ENCODE peak calls at places on chromosomes 4 and X, in ten cellular contexts. A is GM23338, G is HL-60, K is Panc1, V is stomach, M is HCT116, T is SK-N-SH, H is sigmoid colon, U is prostate gland, Q is endothelial cell of umbilical vein. D is an unnamed sample.
A peak's percentile ranks its signal among the peaks of the same experiment; 100 is the strongest.

GRCh38 chrX:68503830-68504229 is 5.0 kb downstream of the YIPF6 start:
- DNase-seq in K (no peak), H (no peak), G (no peak), M (no peak), A (no peak), T (no peak), Q (no peak), V (no peak), U (no peak), D (no peak)

GRCh38 chr4:92305148-92305877 is 1.5 kb downstream of the GRID2 start:
- DNase-seq in M (peak; percentile 22), V (peak; percentile 43), U (peak; percentile 16), H (no peak), G (peak; percentile 9), T (peak; percentile 85), A (peak; percentile 95), K (no peak), Q (peak; percentile 67), D (peak; percentile 51)

GRCh38 chr4:66840178-66840577 is 705.1 kb downstream of the CENPC start:
- DNase-seq in K (no peak), G (no peak), U (no peak), A (no peak), Q (no peak), H (no peak), M (no peak), T (no peak), V (no peak), D (no peak)

GRCh38 chrX:136725446-136726104 is 55.2 kb downstream of the ARHGEF6 start:
- DNase-seq in H (peak; percentile 74), V (no peak), T (no peak), U (no peak), Q (peak; percentile 1), K (no peak), G (no peak), M (no peak), A (no peak), D (peak; percentile 31)

GRCh38 chr4:153152453-153153338 is 51.5 kb upstream of the TRIM2 start:
- DNase-seq in V (peak; percentile 50), T (peak; percentile 77), K (no peak), M (no peak), H (no peak), U (peak; percentile 23), Q (peak; percentile 40), G (peak; percentile 77), A (peak; percentile 53), D (no peak)

GRCh38 chr4:21012851-21013331 is 312.6 kb downstream of the PACRGL start:
- DNase-seq in A (no peak), G (no peak), U (no peak), M (no peak), V (no peak), H (no peak), T (no peak), K (no peak), Q (peak; percentile 76), D (no peak)

GRCh38 chrX:103155201-103155600 is 59.7 kb upstream of the BEX4 start:
- DNase-seq in U (no peak), V (no peak), G (no peak), K (no peak), H (no peak), M (no peak), A (no peak), Q (no peak), T (no peak), D (no peak)

GRCh38 chrX:40867352-40867751 is 132.0 kb upstream of the MED14 start:
- DNase-seq in V (no peak), Q (peak; percentile 71), H (no peak), T (no peak), M (peak; percentile 8), A (no peak), G (no peak), U (no peak), K (no peak), D (no peak)

GRCh38 chr4:107828315-107828714 is 3.6 kb downstream of the SGMS2 start:
- DNase-seq in U (no peak), A (no peak), G (no peak), M (no peak), Q (no peak), H (no peak), T (no peak), V (no peak), K (no peak), D (no peak)

GRCh38 chr4:68182382-68182820 is 52.7 kb upstream of the TMPRSS11F start:
- DNase-seq in M (no peak), A (no peak), G (no peak), K (no peak), Q (no peak), U (no peak), V (no peak), T (no peak), H (no peak), D (no peak)

GRCh38 chr4:111268769-111269414 is 646.0 kb upstream of the PITX2 start:
- DNase-seq in T (no peak), K (no peak), V (no peak), Q (peak; percentile 50), M (no peak), A (no peak), G (no peak), H (no peak), U (no peak), D (no peak)

GRCh38 chr4:161356351-161356750 is 807.4 kb downstream of the FSTL5 start:
- DNase-seq in Q (no peak), V (no peak), K (no peak), M (no peak), A (no peak), U (no peak), H (no peak), T (no peak), G (no peak), D (no peak)

GRCh38 chr4:2105559-2105958 is 46.4 kb downstream of the NAT8L start:
- DNase-seq in V (no peak), U (no peak), G (no peak), Q (no peak), K (no peak), T (no peak), H (no peak), A (no peak), M (no peak), D (no peak)

GRCh38 chr4:10285028-10285427 is 168.4 kb upstream of the WDR1 start:
- DNase-seq in G (no peak), K (no peak), T (no peak), A (no peak), V (no peak), U (no peak), H (no peak), Q (no peak), M (no peak), D (no peak)

DNA sequence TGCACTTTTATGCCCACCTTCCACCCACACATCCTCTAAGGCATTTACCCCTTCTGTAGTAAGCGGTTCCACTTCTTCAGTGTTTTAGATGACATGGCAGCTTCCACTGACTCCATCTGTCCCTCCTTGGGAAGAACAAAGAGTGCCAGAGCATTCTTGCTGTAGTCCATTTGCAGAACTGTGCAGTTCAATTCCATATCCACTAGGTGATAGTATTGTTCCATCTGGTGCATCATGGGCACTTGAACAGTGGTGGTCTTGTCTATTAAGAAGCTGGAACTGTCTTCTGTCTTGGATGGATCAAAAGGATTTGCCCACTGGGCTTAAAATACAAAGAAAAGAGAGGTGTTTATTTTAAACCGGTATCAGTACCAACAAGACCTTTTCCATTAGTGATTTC is 3.5 kb downstream of the SERPINA7 start:
- DNase-seq in U (no peak), Q (no peak), G (no peak), K (no peak), T (no peak), A (peak; percentile 14), M (peak; percentile 8), H (no peak), V (no peak), D (no peak)
- TF ChIP-seq CTCF in U (no peak), Q (no peak), G (no peak), K (peak; percentile 51), T (peak; percentile 39), A (peak; percentile 48), M (peak; percentile 25), H (no peak), V (no peak), D (no peak)

GRCh38 chr4:122833999-122834398 is 7.4 kb downstream of the FGF2 start:
- DNase-seq in G (no peak), A (peak; percentile 45), T (no peak), V (no peak), Q (peak; percentile 11), K (no peak), M (no peak), U (no peak), H (no peak), D (no peak)
- TF ChIP-seq POLR2AphosphoS5 in G (no peak), A (no peak), T (no peak), V (no peak), Q (no peak), K (no peak), M (no peak), U (no peak), H (no peak), D (no peak)

GRCh38 chrX:153643431-153644351 is 3.3 kb upstream of the DUSP9 start:
- DNase-seq in A (peak; percentile 22), K (no peak), T (peak; percentile 83), U (no peak), V (no peak), G (no peak), H (peak; percentile 56), M (no peak), Q (no peak), D (no peak)
- H3K27me3 ChIP-seq in A (peaks cover 80% of the 10 kb centered on the region), K (peaks cover 4% of the 10 kb centered on the region), T (peaks cover 69% of the 10 kb centered on the region), U (no peaks in the 10 kb centered on the region), V (peaks cover 92% of the 10 kb centered on the region), G (peaks cover 50% of the 10 kb centered on the region), H (peaks cover 53% of the 10 kb centered on the region), M (no peaks in the 10 kb centered on the region), Q (peaks cover 57% of the 10 kb centered on the region), D (no peaks in the 10 kb centered on the region)

DNA sequence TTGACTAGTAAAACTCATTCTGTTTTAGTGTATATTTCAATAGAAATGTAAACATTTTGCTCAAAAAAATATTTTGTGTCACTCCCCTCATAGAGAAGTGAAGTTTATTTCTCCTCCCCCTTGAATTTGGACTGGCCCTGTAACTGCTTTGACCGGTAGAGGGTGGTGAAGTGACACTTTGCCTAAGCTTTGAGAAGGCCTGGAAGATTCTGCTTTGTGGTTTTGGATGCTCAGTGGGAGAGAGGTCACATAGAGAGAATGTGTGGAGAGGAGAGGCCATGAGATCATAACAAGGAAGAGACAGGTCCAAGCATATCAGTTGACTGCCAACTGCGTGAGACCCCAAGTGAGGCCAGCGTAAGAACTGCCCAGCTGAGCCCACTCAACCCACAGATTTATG is 19.1 kb upstream of the ARX start:
- DNase-seq in H (no peak), V (no peak), M (no peak), G (no peak), Q (no peak), T (no peak), A (peak; percentile 37), K (no peak), U (no peak), D (no peak)
- TF ChIP-seq CTCF in H (no peak), V (no peak), M (peak; percentile 28), G (no peak), Q (no peak), T (no peak), A (peak; percentile 61), K (no peak), U (no peak), D (no peak)

D was measured in breast epithelium.